ENCODE peak calls at places on chromosome 11, in four cellular contexts. One of them, this sample, is unnamed.
A peak's percentile ranks its signal among the peaks of the same experiment; 100 is the strongest.

GRCh38 chr11:67118059-67118766 is 850 bp upstream of the KDM2A start:
- DNase-seq in GM12878: no peak
- DNase-seq in H1: peak; percentile 84
- DNase-seq in HepG2: no peak
- DNase-seq in this sample: no peak

GRCh38 chr11:61332266-61332822 is 561 bp downstream of the DDB1 start:
- DNase-seq in GM12878: no peak
- DNase-seq in H1: no peak
- DNase-seq in HepG2: peak; percentile 52
- DNase-seq in this sample: peak; percentile 25

GRCh38 chr11:27861706-27862430 is 161.6 kb upstream of the BDNF start:
- DNase-seq in GM12878: no peak
- DNase-seq in H1: no peak
- DNase-seq in HepG2: no peak
- DNase-seq in this sample: no peak

GRCh38 chr11:67310246-67311050 is 7.1 kb downstream of the SSH3 start:
- DNase-seq in GM12878: no peak
- DNase-seq in H1: no peak
- DNase-seq in HepG2: no peak
- DNase-seq in this sample: no peak

GRCh38 chr11:57653162-57653561 is 3.5 kb upstream of the YPEL4 start:
- DNase-seq in GM12878: no peak
- DNase-seq in H1: no peak
- DNase-seq in HepG2: no peak
- DNase-seq in this sample: no peak

GRCh38 chr11:74171630-74172465 is 759 bp downstream of the PPME1 start:
- DNase-seq in GM12878: no peak
- DNase-seq in H1: no peak
- DNase-seq in HepG2: no peak
- DNase-seq in this sample: no peak

GRCh38 chr11:9711454-9712307 is 47.8 kb downstream of the SWAP70 start:
- DNase-seq in GM12878: no peak
- DNase-seq in H1: no peak
- DNase-seq in HepG2: no peak
- DNase-seq in this sample: no peak

GRCh38 chr11:111336062-111336461 is 37.7 kb downstream of the POU2AF3 start:
- DNase-seq in GM12878: no peak
- DNase-seq in H1: no peak
- DNase-seq in HepG2: no peak
- DNase-seq in this sample: no peak

GRCh38 chr11:11082651-11083050 is 224.8 kb upstream of the ZBED5 start:
- DNase-seq in GM12878: no peak
- DNase-seq in H1: no peak
- DNase-seq in HepG2: no peak
- DNase-seq in this sample: no peak

GRCh38 chr11:15968461-15969130 is 387.8 kb downstream of the SOX6 start:
- DNase-seq in GM12878: no peak
- DNase-seq in H1: no peak
- DNase-seq in HepG2: no peak
- DNase-seq in this sample: no peak
- TF ChIP-seq SUZ12 in GM12878: no peak
- TF ChIP-seq SUZ12 in H1: no peak
- TF ChIP-seq SUZ12 in HepG2: no peak
- TF ChIP-seq SUZ12 in this sample: no peak

GRCh38 chr11:1947592-1948237 is 583 bp downstream of the MRPL23 start:
- DNase-seq in GM12878: no peak
- DNase-seq in H1: no peak
- DNase-seq in HepG2: no peak
- DNase-seq in this sample: no peak

GRCh38 chr11:1946812-1947480 is at the start of gene MRPL23:
- DNase-seq in GM12878: no peak
- DNase-seq in H1: no peak
- DNase-seq in HepG2: no peak
- DNase-seq in this sample: no peak

GRCh38 chr11:1942541-1943260 is 4.4 kb upstream of the MRPL23 start:
- DNase-seq in GM12878: no peak
- DNase-seq in H1: no peak
- DNase-seq in HepG2: no peak
- DNase-seq in this sample: no peak

GRCh38 chr11:1943977-1944376 is 3.2 kb upstream of the MRPL23 start:
- DNase-seq in GM12878: no peak
- DNase-seq in H1: peak; percentile 42
- DNase-seq in HepG2: no peak
- DNase-seq in this sample: no peak

DNA sequence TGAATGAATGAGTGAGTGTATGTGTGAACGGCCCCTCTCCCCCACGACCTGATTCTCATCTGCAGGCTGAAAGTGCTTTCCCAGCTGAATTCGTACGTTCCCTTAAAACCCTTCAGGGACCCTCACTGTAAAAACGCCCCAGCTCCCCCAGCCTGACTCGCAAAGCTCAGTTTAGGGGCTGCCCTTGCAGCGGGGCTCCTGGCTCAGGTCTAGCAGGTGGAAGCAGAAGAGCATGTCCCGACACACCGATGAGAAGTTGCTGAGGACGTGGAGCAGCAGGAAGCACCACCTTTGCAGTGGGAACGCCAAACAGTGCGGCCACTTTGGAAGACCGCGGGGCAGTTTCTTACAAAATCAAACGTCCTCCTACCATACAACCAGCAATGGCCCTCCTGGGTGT is 3.6 kb upstream of the MRPL23 start:
- DNase-seq in GM12878: no peak
- DNase-seq in H1: peak; percentile 49
- DNase-seq in HepG2: no peak
- DNase-seq in this sample: no peak
- TF ChIP-seq ZNF274 in GM12878: no peak
- TF ChIP-seq ZNF274 in H1: no peak
- TF ChIP-seq ZNF274 in HepG2: no peak
- TF ChIP-seq ZNF274 in this sample: no peak

GRCh38 chr11:12086271-12087074 is 23.9 kb upstream of the MICAL2 start:
- DNase-seq in GM12878: no peak
- DNase-seq in H1: no peak
- DNase-seq in HepG2: peak; percentile 37
- DNase-seq in this sample: no peak
- TF ChIP-seq SUZ12 in GM12878: no peak
- TF ChIP-seq SUZ12 in H1: no peak
- TF ChIP-seq SUZ12 in HepG2: no peak
- TF ChIP-seq SUZ12 in this sample: no peak

GRCh38 chr11:95698939-95699562 is 90.5 kb downstream of the FAM76B start:
- DNase-seq in GM12878: no peak
- DNase-seq in H1: no peak
- DNase-seq in HepG2: peak; percentile 14
- DNase-seq in this sample: no peak
- TF ChIP-seq ZNF274 in GM12878: no peak
- TF ChIP-seq ZNF274 in H1: no peak
- TF ChIP-seq ZNF274 in HepG2: no peak
- TF ChIP-seq ZNF274 in this sample: no peak

GRCh38 chr11:1082346-1082727 is 7.7 kb downstream of the MUC2 start:
- DNase-seq in GM12878: no peak
- DNase-seq in H1: no peak
- DNase-seq in HepG2: no peak
- DNase-seq in this sample: no peak

GRCh38 chr11:1085440-1086170 is 10.9 kb downstream of the MUC2 start:
- DNase-seq in GM12878: no peak
- DNase-seq in H1: no peak
- DNase-seq in HepG2: no peak
- DNase-seq in this sample: no peak

GRCh38 chr11:1084561-1085439 is 10.1 kb downstream of the MUC2 start:
- DNase-seq in GM12878: no peak
- DNase-seq in H1: no peak
- DNase-seq in HepG2: no peak
- DNase-seq in this sample: no peak

GRCh38 chr11:1082728-1083620 is 8.3 kb downstream of the MUC2 start:
- DNase-seq in GM12878: no peak
- DNase-seq in H1: no peak
- DNase-seq in HepG2: no peak
- DNase-seq in this sample: no peak

GRCh38 chr11:1083621-1084551 is 9.2 kb downstream of the MUC2 start:
- DNase-seq in GM12878: no peak
- DNase-seq in H1: no peak
- DNase-seq in HepG2: no peak
- DNase-seq in this sample: no peak
- TF ChIP-seq SUZ12 in GM12878: no peak
- TF ChIP-seq SUZ12 in H1: no peak
- TF ChIP-seq SUZ12 in HepG2: no peak
- TF ChIP-seq SUZ12 in this sample: no peak

DNA sequence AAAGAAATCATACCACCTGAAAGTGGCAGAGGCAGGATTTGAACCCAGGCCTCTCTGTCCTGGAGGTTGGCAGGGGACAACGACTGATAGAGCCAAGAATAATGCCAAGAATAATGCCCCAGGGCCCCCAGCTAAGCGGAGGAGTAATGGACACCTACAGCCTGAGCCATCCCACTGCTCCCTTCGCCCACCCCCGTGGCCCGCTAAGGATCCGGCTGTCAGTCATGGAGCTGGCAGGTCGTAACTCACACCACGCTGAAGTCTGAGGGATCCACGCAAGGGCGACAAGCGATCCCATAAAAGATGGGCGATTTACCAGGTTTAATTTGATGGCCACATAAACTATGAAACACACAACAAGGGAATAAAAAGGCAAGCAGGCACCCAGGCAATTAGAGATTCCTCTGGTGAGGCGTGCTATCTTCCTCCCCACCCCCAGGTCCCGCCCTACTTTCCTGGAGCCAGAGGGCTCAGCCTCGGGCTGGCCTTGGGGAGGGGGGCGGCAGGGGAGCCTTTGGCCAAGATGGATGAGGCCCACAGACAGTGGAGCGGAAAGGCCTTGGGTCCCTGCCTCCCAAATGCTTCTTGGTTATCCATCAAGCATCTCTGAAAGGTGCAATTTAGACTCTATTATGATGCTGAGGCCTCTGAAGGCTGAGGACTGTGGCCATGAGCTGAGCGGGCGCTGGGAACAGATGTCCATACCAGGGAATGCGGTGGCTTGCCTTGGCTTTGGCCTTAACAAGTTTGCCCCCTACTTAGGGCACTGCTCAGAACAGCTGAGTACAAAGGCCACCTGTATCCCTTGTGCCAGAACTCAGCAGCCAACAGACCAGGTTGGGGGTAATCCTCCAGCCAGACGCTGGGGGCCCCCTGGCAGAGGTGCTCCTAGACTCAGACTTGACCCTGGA is 55.2 kb downstream of the MACROD1 start:
- DNase-seq in GM12878: no peak
- DNase-seq in H1: no peak
- DNase-seq in HepG2: no peak
- DNase-seq in this sample: no peak
- TF ChIP-seq ZNF274 in GM12878: no peak
- TF ChIP-seq ZNF274 in H1: no peak
- TF ChIP-seq ZNF274 in HepG2: no peak
- TF ChIP-seq ZNF274 in this sample: no peak

GRCh38 chr11:64877390-64878222 is 815 bp downstream of the EHD1 start:
- DNase-seq in GM12878: no peak
- DNase-seq in H1: no peak
- DNase-seq in HepG2: no peak
- DNase-seq in this sample: no peak
- TF ChIP-seq SUZ12 in GM12878: no peak
- TF ChIP-seq SUZ12 in H1: no peak
- TF ChIP-seq SUZ12 in HepG2: no peak
- TF ChIP-seq SUZ12 in this sample: no peak

GRCh38 chr11:45078236-45079074 is 68.0 kb upstream of the PRDM11 start:
- DNase-seq in GM12878: no peak
- DNase-seq in H1: no peak
- DNase-seq in HepG2: no peak
- DNase-seq in this sample: no peak

GRCh38 chr11:45079075-45079444 is 67.4 kb upstream of the PRDM11 start:
- DNase-seq in GM12878: no peak
- DNase-seq in H1: no peak
- DNase-seq in HepG2: no peak
- DNase-seq in this sample: no peak

GRCh38 chr11:45082744-45083543 is 63.5 kb upstream of the PRDM11 start:
- DNase-seq in GM12878: no peak
- DNase-seq in H1: peak; percentile 69
- DNase-seq in HepG2: no peak
- DNase-seq in this sample: peak; percentile 85

GRCh38 chr11:45079567-45079942 is 66.9 kb upstream of the PRDM11 start:
- DNase-seq in GM12878: no peak
- DNase-seq in H1: no peak
- DNase-seq in HepG2: no peak
- DNase-seq in this sample: no peak

GRCh38 chr11:45079943-45080719 is 66.3 kb upstream of the PRDM11 start:
- DNase-seq in GM12878: no peak
- DNase-seq in H1: no peak
- DNase-seq in HepG2: no peak
- DNase-seq in this sample: no peak
- TF ChIP-seq ZNF274 in GM12878: no peak
- TF ChIP-seq ZNF274 in H1: no peak
- TF ChIP-seq ZNF274 in HepG2: no peak
- TF ChIP-seq ZNF274 in this sample: no peak

DNA sequence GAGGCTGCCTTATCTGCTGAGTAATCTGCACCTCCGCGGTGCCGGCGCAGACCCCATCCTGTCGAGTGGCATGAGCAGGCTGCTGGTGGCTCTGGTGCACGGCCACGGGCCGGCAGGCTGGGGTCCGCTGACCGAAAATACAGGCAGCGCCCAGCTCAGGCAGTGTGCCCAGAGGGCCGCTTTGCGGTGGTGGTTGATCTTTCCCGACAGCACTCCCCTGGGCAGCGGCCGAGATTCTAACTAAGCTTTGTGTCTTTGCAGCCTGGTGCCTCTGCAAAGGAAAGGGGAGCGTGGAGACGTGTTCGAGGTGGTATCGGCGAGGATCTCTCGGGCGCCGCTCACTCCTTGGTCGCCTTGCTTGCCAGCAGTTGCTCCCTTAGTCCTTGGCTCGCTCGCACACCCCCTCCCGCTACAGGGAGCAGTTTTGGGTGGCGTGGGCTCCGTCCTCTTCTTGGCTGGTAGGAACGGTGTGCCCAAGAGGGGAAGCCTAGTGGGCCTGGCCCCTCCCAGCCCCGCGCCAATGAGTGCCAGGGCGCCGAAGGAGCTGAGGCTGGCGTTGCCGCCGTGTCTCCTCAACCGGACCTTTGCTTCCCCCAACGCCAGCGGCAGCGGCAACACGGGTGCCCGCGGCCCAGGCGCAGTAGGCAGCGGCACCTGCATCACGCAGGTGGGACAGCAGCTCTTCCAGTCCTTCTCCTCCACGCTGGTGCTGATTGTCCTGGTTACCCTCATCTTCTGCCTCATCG is 1.3 kb downstream of the C11orf87 start:
- DNase-seq in GM12878: no peak
- DNase-seq in H1: peak; percentile 61
- DNase-seq in HepG2: no peak
- DNase-seq in this sample: no peak
- TF ChIP-seq SUZ12 in GM12878: no peak
- TF ChIP-seq SUZ12 in H1: peak; percentile 97
- TF ChIP-seq SUZ12 in HepG2: no peak
- TF ChIP-seq SUZ12 in this sample: peak; percentile 42

This sample was measured in NT2/D1.